ENCODE peak calls at places on chromosomes 3 and 15, in four cellular contexts. D is H54, Z is lower leg skin, C is activated gamma-delta T cell treated with Interleukin-2 at 50 U/mL for 16 hours. H is an unnamed sample.

GRCh38 chr3:106208266-106208665 is 339.5 kb upstream of the CBLB start:
- DNase-seq in D (no peak), Z (no peak), C (no peak), H (no peak)

GRCh38 chr15:23422946-23423708 is 23.9 kb downstream of the GOLGA6L2 start:
- DNase-seq in D (peak; percentile 47), Z (no peak), C (no peak), H (no peak)

GRCh38 chr3:108181172-108181571 is 41.1 kb downstream of the IFT57 start:
- DNase-seq in D (no peak), Z (no peak), C (no peak), H (no peak)

GRCh38 chr3:189834462-189834861 is 203.3 kb downstream of the TP63 start:
- DNase-seq in D (no peak), Z (no peak), C (no peak), H (no peak)

GRCh38 chr3:127531821-127532220 is 58.7 kb downstream of the TPRA1 start:
- DNase-seq in D (no peak), Z (peak; percentile 53), C (no peak), H (no peak)

GRCh38 chr15:43410572-43411214 is 39.8 kb downstream of the TUBGCP4 start:
- DNase-seq in D (no peak), Z (no peak), C (no peak), H (no peak)

GRCh38 chr3:177443469-177443868 is 246.2 kb upstream of the TBL1XR1 start:
- DNase-seq in D (peak; percentile 44), Z (no peak), C (no peak), H (peak; percentile 43)

GRCh38 chr3:177157492-177157891 is 39.8 kb downstream of the TBL1XR1 start:
- DNase-seq in D (no peak), Z (no peak), C (no peak), H (no peak)

GRCh38 chr3:76638006-76638405 is 401.9 kb upstream of the ROBO2 start:
- DNase-seq in D (no peak), Z (no peak), C (no peak), H (peak; percentile 40)

GRCh38 chr3:52851348-52851747 is 16.5 kb upstream of the MUSTN1 start:
- DNase-seq in D (peak; percentile 73), Z (no peak), C (no peak), H (no peak)

GRCh38 chr3:713225-713624 is 379.6 kb upstream of the CNTN6 start:
- DNase-seq in D (no peak), Z (no peak), C (no peak), H (no peak)

GRCh38 chr3:1191061-1191460 is 98.2 kb downstream of the CNTN6 start:
- DNase-seq in D (no peak), Z (no peak), C (no peak), H (no peak)

GRCh38 chr3:152622813-152623167 is 212.1 kb upstream of the P2RY1 start:
- DNase-seq in D (no peak), Z (no peak), C (no peak), H (no peak)